ENCODE peak calls at places on chromosomes 5 and 9, in nine cellular contexts. One of them, this sample, is unnamed.

GRCh38 chr5:66406761-66407289 is 189.4 kb upstream of the MAST4 start:
- DNase-seq in endothelial cell: no peak
- DNase-seq in A673: peak; percentile 40
- DNase-seq in astrocyte of the spinal cord: no peak
- DNase-seq in hepatocyte: no peak
- DNase-seq in AG10803: no peak
- DNase-seq in WTC11: no peak
- DNase-seq in CD8-positive, alpha-beta T cell: no peak
- DNase-seq in kidney epithelial cell: no peak
- DNase-seq in this sample: no peak

GRCh38 chr5:142568996-142569335 is 116.9 kb downstream of the FGF1 start:
- DNase-seq in astrocyte of the spinal cord: no peak
- DNase-seq in A673: no peak
- DNase-seq in kidney epithelial cell: no peak
- DNase-seq in hepatocyte: no peak
- DNase-seq in endothelial cell: no peak
- DNase-seq in CD8-positive, alpha-beta T cell: no peak
- DNase-seq in AG10803: no peak
- DNase-seq in WTC11: no peak
- DNase-seq in this sample: no peak

GRCh38 chr9:116627433-116627832 is 59.7 kb upstream of the TRIM32 start:
- DNase-seq in AG10803: no peak
- DNase-seq in WTC11: no peak
- DNase-seq in hepatocyte: no peak
- DNase-seq in CD8-positive, alpha-beta T cell: no peak
- DNase-seq in kidney epithelial cell: no peak
- DNase-seq in astrocyte of the spinal cord: no peak
- DNase-seq in endothelial cell: no peak
- DNase-seq in A673: no peak
- DNase-seq in this sample: no peak

GRCh38 chr5:15772131-15772530 is 272.2 kb downstream of the FBXL7 start:
- DNase-seq in AG10803: no peak
- DNase-seq in astrocyte of the spinal cord: no peak
- DNase-seq in hepatocyte: no peak
- DNase-seq in WTC11: no peak
- DNase-seq in kidney epithelial cell: no peak
- DNase-seq in CD8-positive, alpha-beta T cell: no peak
- DNase-seq in endothelial cell: no peak
- DNase-seq in A673: no peak
- DNase-seq in this sample: no peak

GRCh38 chr5:64742821-64743220 is 25.7 kb downstream of the SREK1IP1 start:
- DNase-seq in WTC11: no peak
- DNase-seq in astrocyte of the spinal cord: no peak
- DNase-seq in kidney epithelial cell: no peak
- DNase-seq in endothelial cell: no peak
- DNase-seq in CD8-positive, alpha-beta T cell: no peak
- DNase-seq in A673: no peak
- DNase-seq in hepatocyte: no peak
- DNase-seq in AG10803: peak; percentile 29
- DNase-seq in this sample: no peak

GRCh38 chr5:138952962-138953361 is 77.8 kb upstream of the LRRTM2 start:
- DNase-seq in astrocyte of the spinal cord: no peak
- DNase-seq in CD8-positive, alpha-beta T cell: no peak
- DNase-seq in endothelial cell: no peak
- DNase-seq in kidney epithelial cell: no peak
- DNase-seq in A673: no peak
- DNase-seq in hepatocyte: no peak
- DNase-seq in WTC11: no peak
- DNase-seq in AG10803: no peak
- DNase-seq in this sample: no peak

GRCh38 chr5:134659456-134659855 is 10.9 kb downstream of the SEC24A start:
- DNase-seq in kidney epithelial cell: no peak
- DNase-seq in endothelial cell: no peak
- DNase-seq in A673: no peak
- DNase-seq in CD8-positive, alpha-beta T cell: no peak
- DNase-seq in WTC11: no peak
- DNase-seq in AG10803: no peak
- DNase-seq in hepatocyte: no peak
- DNase-seq in astrocyte of the spinal cord: no peak
- DNase-seq in this sample: no peak

GRCh38 chr5:106121972-106122605 is 1548.6 kb downstream of the EFNA5 start:
- DNase-seq in A673: peak; percentile 40
- DNase-seq in CD8-positive, alpha-beta T cell: no peak
- DNase-seq in endothelial cell: peak; percentile 51
- DNase-seq in astrocyte of the spinal cord: no peak
- DNase-seq in WTC11: peak; percentile 67
- DNase-seq in AG10803: peak; percentile 6
- DNase-seq in kidney epithelial cell: no peak
- DNase-seq in hepatocyte: peak; percentile 9
- DNase-seq in this sample: no peak

GRCh38 chr5:953535-954449 is 54.8 kb upstream of the NKD2 start:
- DNase-seq in CD8-positive, alpha-beta T cell: peak; percentile 34
- DNase-seq in kidney epithelial cell: no peak
- DNase-seq in hepatocyte: no peak
- DNase-seq in WTC11: no peak
- DNase-seq in AG10803: no peak
- DNase-seq in endothelial cell: no peak
- DNase-seq in astrocyte of the spinal cord: no peak
- DNase-seq in A673: no peak
- DNase-seq in this sample: no peak

GRCh38 chr5:66828551-66829421 is 232.6 kb downstream of the MAST4 start:
- DNase-seq in AG10803: peak; percentile 58
- DNase-seq in hepatocyte: peak; percentile 83
- DNase-seq in WTC11: peak; percentile 45
- DNase-seq in astrocyte of the spinal cord: peak; percentile 83
- DNase-seq in kidney epithelial cell: peak; percentile 81
- DNase-seq in A673: peak; percentile 47
- DNase-seq in endothelial cell: peak; percentile 65
- DNase-seq in CD8-positive, alpha-beta T cell: peak; percentile 57
- DNase-seq in this sample: peak; percentile 20

GRCh38 chr9:109604788-109605187 is 106.7 kb upstream of the PTPN3 start:
- DNase-seq in kidney epithelial cell: no peak
- DNase-seq in AG10803: no peak
- DNase-seq in hepatocyte: no peak
- DNase-seq in CD8-positive, alpha-beta T cell: no peak
- DNase-seq in astrocyte of the spinal cord: peak; percentile 6
- DNase-seq in WTC11: no peak
- DNase-seq in A673: peak; percentile 75
- DNase-seq in endothelial cell: no peak
- DNase-seq in this sample: no peak

GRCh38 chr5:159629158-159629557 is 287.1 kb upstream of the ADRA1B start:
- DNase-seq in endothelial cell: no peak
- DNase-seq in A673: no peak
- DNase-seq in WTC11: no peak
- DNase-seq in hepatocyte: no peak
- DNase-seq in CD8-positive, alpha-beta T cell: no peak
- DNase-seq in kidney epithelial cell: no peak
- DNase-seq in AG10803: no peak
- DNase-seq in astrocyte of the spinal cord: no peak
- DNase-seq in this sample: no peak

GRCh38 chr9:107422189-107422802 is 67.3 kb downstream of the KLF4 start:
- DNase-seq in CD8-positive, alpha-beta T cell: no peak
- DNase-seq in WTC11: peak; percentile 89
- DNase-seq in AG10803: peak; percentile 65
- DNase-seq in astrocyte of the spinal cord: peak; percentile 55
- DNase-seq in hepatocyte: peak; percentile 90
- DNase-seq in endothelial cell: peak; percentile 84
- DNase-seq in kidney epithelial cell: peak; percentile 10
- DNase-seq in A673: peak; percentile 82
- DNase-seq in this sample: peak; percentile 53

GRCh38 chr9:8486095-8486494 is 686.5 kb upstream of the DMAC1 start:
- DNase-seq in WTC11: peak; percentile 56
- DNase-seq in A673: peak; percentile 40
- DNase-seq in CD8-positive, alpha-beta T cell: no peak
- DNase-seq in AG10803: no peak
- DNase-seq in hepatocyte: peak; percentile 25
- DNase-seq in endothelial cell: peak; percentile 64
- DNase-seq in astrocyte of the spinal cord: peak; percentile 18
- DNase-seq in kidney epithelial cell: peak; percentile 5
- DNase-seq in this sample: no peak
- TF ChIP-seq CTCF in WTC11: peak; percentile 23
- TF ChIP-seq CTCF in A673: peak; percentile 47
- TF ChIP-seq CTCF in CD8-positive, alpha-beta T cell: no peak
- TF ChIP-seq CTCF in AG10803: no peak
- TF ChIP-seq CTCF in hepatocyte: peak; percentile 30
- TF ChIP-seq CTCF in endothelial cell: peak; percentile 39
- TF ChIP-seq CTCF in astrocyte of the spinal cord: peak; percentile 40
- TF ChIP-seq CTCF in kidney epithelial cell: peak; percentile 35
- TF ChIP-seq CTCF in this sample: peak; percentile 38

GRCh38 chr5:151631941-151632340 is 40.8 kb upstream of the FAT2 start:
- DNase-seq in WTC11: no peak
- DNase-seq in A673: no peak
- DNase-seq in AG10803: no peak
- DNase-seq in endothelial cell: no peak
- DNase-seq in kidney epithelial cell: no peak
- DNase-seq in astrocyte of the spinal cord: no peak
- DNase-seq in hepatocyte: no peak
- DNase-seq in CD8-positive, alpha-beta T cell: no peak
- DNase-seq in this sample: no peak

GRCh38 chr5:151632941-151633340 is 41.8 kb upstream of the FAT2 start:
- DNase-seq in endothelial cell: no peak
- DNase-seq in CD8-positive, alpha-beta T cell: no peak
- DNase-seq in AG10803: no peak
- DNase-seq in WTC11: no peak
- DNase-seq in A673: no peak
- DNase-seq in kidney epithelial cell: no peak
- DNase-seq in astrocyte of the spinal cord: no peak
- DNase-seq in hepatocyte: no peak
- DNase-seq in this sample: no peak

GRCh38 chr5:151637676-151638075 is 46.5 kb upstream of the FAT2 start:
- DNase-seq in hepatocyte: no peak
- DNase-seq in A673: no peak
- DNase-seq in endothelial cell: no peak
- DNase-seq in WTC11: no peak
- DNase-seq in kidney epithelial cell: no peak
- DNase-seq in CD8-positive, alpha-beta T cell: no peak
- DNase-seq in AG10803: peak; percentile 18
- DNase-seq in astrocyte of the spinal cord: no peak
- DNase-seq in this sample: no peak

GRCh38 chr5:151632524-151632923 is 41.4 kb upstream of the FAT2 start:
- DNase-seq in hepatocyte: no peak
- DNase-seq in astrocyte of the spinal cord: no peak
- DNase-seq in CD8-positive, alpha-beta T cell: no peak
- DNase-seq in A673: no peak
- DNase-seq in WTC11: no peak
- DNase-seq in endothelial cell: no peak
- DNase-seq in kidney epithelial cell: no peak
- DNase-seq in AG10803: no peak
- DNase-seq in this sample: no peak

GRCh38 chr5:151633892-151634291 is 42.8 kb upstream of the FAT2 start:
- DNase-seq in endothelial cell: no peak
- DNase-seq in AG10803: no peak
- DNase-seq in kidney epithelial cell: no peak
- DNase-seq in A673: no peak
- DNase-seq in hepatocyte: no peak
- DNase-seq in CD8-positive, alpha-beta T cell: no peak
- DNase-seq in astrocyte of the spinal cord: no peak
- DNase-seq in WTC11: no peak
- DNase-seq in this sample: no peak
- TF ChIP-seq CTCF in endothelial cell: no peak
- TF ChIP-seq CTCF in AG10803: no peak
- TF ChIP-seq CTCF in kidney epithelial cell: no peak
- TF ChIP-seq CTCF in A673: no peak
- TF ChIP-seq CTCF in hepatocyte: no peak
- TF ChIP-seq CTCF in CD8-positive, alpha-beta T cell: no peak
- TF ChIP-seq CTCF in astrocyte of the spinal cord: no peak
- TF ChIP-seq CTCF in WTC11: no peak
- TF ChIP-seq CTCF in this sample: no peak

DNA sequence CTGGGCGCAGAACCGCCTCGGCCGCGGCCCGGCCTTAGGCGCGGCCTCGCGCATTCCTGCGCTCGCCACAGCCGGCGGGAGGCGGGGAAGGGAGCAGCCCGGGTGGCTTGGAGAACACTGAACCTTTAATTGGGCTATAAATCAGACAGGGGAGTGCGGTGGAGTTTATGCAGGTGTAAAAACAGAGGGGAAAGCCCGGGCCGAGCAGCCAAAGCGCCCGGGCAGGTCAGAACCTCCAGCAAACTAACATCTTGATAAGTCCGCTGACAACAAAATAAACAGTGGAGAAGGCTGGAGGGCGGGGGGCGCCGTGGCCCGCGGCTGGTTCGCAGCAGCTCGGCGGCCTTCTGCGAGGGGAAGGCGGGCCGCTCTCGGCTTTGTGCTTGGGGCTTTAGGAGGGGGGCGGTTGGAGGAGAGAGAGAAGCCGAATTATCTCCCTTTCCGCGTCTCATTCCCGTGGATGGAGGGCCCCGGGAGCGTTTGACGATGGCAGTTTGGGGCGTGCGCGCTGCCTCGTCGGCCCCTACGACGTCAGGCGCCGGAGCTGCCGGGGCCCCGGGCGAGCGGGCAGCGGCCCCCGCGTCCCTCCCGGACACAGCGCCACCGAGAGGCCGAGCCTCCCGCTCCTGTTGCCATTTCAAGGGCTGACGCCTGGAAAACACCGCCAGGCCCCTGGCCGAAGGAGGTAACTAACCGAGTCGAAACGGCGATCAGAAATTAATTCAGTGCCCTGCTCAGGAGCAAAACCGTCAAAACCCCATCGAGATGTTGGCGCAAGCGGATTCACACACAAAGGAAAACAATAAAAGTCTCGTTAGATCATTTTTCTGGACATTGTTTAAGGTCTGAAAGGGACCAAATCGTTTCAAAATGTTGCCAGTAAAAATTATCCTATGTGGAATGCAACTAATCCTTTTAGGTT is 11.2 kb downstream of the FOXD1 start:
- DNase-seq in hepatocyte: peak; percentile 42
- DNase-seq in AG10803: peak; percentile 80
- DNase-seq in kidney epithelial cell: peak; percentile 49
- DNase-seq in CD8-positive, alpha-beta T cell: no peak
- DNase-seq in A673: peak; percentile 37
- DNase-seq in endothelial cell: peak; percentile 72
- DNase-seq in WTC11: peak; percentile 82
- DNase-seq in astrocyte of the spinal cord: peak; percentile 91
- DNase-seq in this sample: peak; percentile 60
- TF ChIP-seq CTCF in hepatocyte: peak; percentile 36
- TF ChIP-seq CTCF in AG10803: peak; percentile 50
- TF ChIP-seq CTCF in kidney epithelial cell: peak; percentile 52
- TF ChIP-seq CTCF in CD8-positive, alpha-beta T cell: no peak
- TF ChIP-seq CTCF in A673: peak; percentile 55
- TF ChIP-seq CTCF in endothelial cell: no peak
- TF ChIP-seq CTCF in WTC11: no peak
- TF ChIP-seq CTCF in astrocyte of the spinal cord: peak; percentile 70
- TF ChIP-seq CTCF in this sample: peak; percentile 73

DNA sequence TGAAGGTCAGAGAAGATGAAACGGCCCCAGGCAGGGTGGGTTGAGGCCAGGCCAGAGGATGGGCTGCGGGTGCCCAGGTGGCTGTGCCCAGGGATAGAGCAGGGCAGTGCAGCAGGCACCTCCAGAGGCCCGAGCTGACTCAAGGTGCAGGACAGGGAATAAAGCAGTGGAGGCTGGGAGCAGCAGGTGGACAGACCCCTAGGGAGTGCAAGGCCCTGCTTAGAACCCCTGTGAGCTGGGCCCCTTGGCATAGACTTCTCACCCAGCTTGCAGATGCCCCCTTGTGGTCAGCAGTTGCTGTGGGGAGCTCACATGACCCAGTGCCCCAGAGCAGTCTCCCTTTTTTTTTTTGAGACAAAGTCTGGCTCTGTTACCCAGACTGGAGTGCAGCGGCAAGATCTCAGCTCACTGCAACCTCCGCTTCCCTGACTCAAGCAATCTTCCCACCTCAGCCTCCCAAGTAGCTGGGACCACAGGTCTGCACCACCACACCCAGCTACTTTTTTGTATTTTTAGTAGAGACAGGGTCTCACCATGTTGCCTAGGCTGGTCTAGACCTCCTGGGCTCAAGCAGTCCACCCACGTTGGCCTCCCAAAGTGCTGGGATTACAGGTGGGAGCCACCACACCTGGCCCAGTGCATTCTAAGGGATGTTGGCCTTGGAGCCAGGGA is 118.8 kb downstream of the WNK2 start:
- DNase-seq in AG10803: peak; percentile 54
- DNase-seq in endothelial cell: peak; percentile 75
- DNase-seq in astrocyte of the spinal cord: peak; percentile 30
- DNase-seq in A673: peak; percentile 60
- DNase-seq in hepatocyte: peak; percentile 74
- DNase-seq in CD8-positive, alpha-beta T cell: peak; percentile 74
- DNase-seq in kidney epithelial cell: no peak
- DNase-seq in WTC11: peak; percentile 72
- DNase-seq in this sample: peak; percentile 45
- TF ChIP-seq CTCF in AG10803: peak; percentile 65
- TF ChIP-seq CTCF in endothelial cell: peak; percentile 61
- TF ChIP-seq CTCF in astrocyte of the spinal cord: peak; percentile 66
- TF ChIP-seq CTCF in A673: peak; percentile 59
- TF ChIP-seq CTCF in hepatocyte: peak; percentile 55
- TF ChIP-seq CTCF in CD8-positive, alpha-beta T cell: peak; percentile 49
- TF ChIP-seq CTCF in kidney epithelial cell: peak; percentile 68
- TF ChIP-seq CTCF in WTC11: peak; percentile 47
- TF ChIP-seq CTCF in this sample: peak; percentile 67

This sample was measured in progenitor cell of endocrine pancreas.